ENCODE peak calls at places on chromosomes 13 and 19, in six cellular contexts. One of them, this sample, is unnamed.

GRCh38 chr19:3565177-3565576 is 7.6 kb upstream of the HMG20B start:
- DNase-seq in NCI-H460: peak
- DNase-seq in WTC11: no peak
- DNase-seq in activated naive CD8-positive, alpha-beta T cell treated with anti-CD3 and anti-CD28 coated beads, Interleukin-2, amount 50 U/mL, for 24 hours: no peak
- DNase-seq in stimulated activated CD4-positive, alpha-beta T cell treated with anti-CD3 and anti-CD28 coated beads, Interleukin-2, amount 100 ng/mL, for 48 hours: no peak
- DNase-seq in left ventricle myocardium inferior: no peak
- DNase-seq in this sample: no peak

GRCh38 chr19:53328967-53329366 is 4.6 kb upstream of the ZNF845 start:
- DNase-seq in activated naive CD8-positive, alpha-beta T cell treated with anti-CD3 and anti-CD28 coated beads, Interleukin-2, amount 50 U/mL, for 24 hours: no peak
- DNase-seq in left ventricle myocardium inferior: peak
- DNase-seq in NCI-H460: no peak
- DNase-seq in WTC11: peak
- DNase-seq in stimulated activated CD4-positive, alpha-beta T cell treated with anti-CD3 and anti-CD28 coated beads, Interleukin-2, amount 100 ng/mL, for 48 hours: no peak
- DNase-seq in this sample: peak

GRCh38 chr19:50432658-50433057 is at the start of gene MYBPC2:
- DNase-seq in left ventricle myocardium inferior: no peak
- DNase-seq in stimulated activated CD4-positive, alpha-beta T cell treated with anti-CD3 and anti-CD28 coated beads, Interleukin-2, amount 100 ng/mL, for 48 hours: no peak
- DNase-seq in WTC11: no peak
- DNase-seq in activated naive CD8-positive, alpha-beta T cell treated with anti-CD3 and anti-CD28 coated beads, Interleukin-2, amount 50 U/mL, for 24 hours: no peak
- DNase-seq in NCI-H460: no peak
- DNase-seq in this sample: no peak

GRCh38 chr13:43005460-43006236 is 13.6 kb upstream of the EPSTI1 start:
- DNase-seq in left ventricle myocardium inferior: no peak
- DNase-seq in WTC11: no peak
- DNase-seq in activated naive CD8-positive, alpha-beta T cell treated with anti-CD3 and anti-CD28 coated beads, Interleukin-2, amount 50 U/mL, for 24 hours: no peak
- DNase-seq in stimulated activated CD4-positive, alpha-beta T cell treated with anti-CD3 and anti-CD28 coated beads, Interleukin-2, amount 100 ng/mL, for 48 hours: no peak
- DNase-seq in NCI-H460: no peak
- DNase-seq in this sample: no peak

GRCh38 chr13:94143624-94144350 is 335.7 kb downstream of the DCT start:
- DNase-seq in WTC11: no peak
- DNase-seq in activated naive CD8-positive, alpha-beta T cell treated with anti-CD3 and anti-CD28 coated beads, Interleukin-2, amount 50 U/mL, for 24 hours: no peak
- DNase-seq in stimulated activated CD4-positive, alpha-beta T cell treated with anti-CD3 and anti-CD28 coated beads, Interleukin-2, amount 100 ng/mL, for 48 hours: no peak
- DNase-seq in left ventricle myocardium inferior: no peak
- DNase-seq in NCI-H460: no peak
- DNase-seq in this sample: no peak

GRCh38 chr13:30355405-30355741 is 48.0 kb upstream of the KATNAL1 start:
- DNase-seq in stimulated activated CD4-positive, alpha-beta T cell treated with anti-CD3 and anti-CD28 coated beads, Interleukin-2, amount 100 ng/mL, for 48 hours: no peak
- DNase-seq in activated naive CD8-positive, alpha-beta T cell treated with anti-CD3 and anti-CD28 coated beads, Interleukin-2, amount 50 U/mL, for 24 hours: peak
- DNase-seq in left ventricle myocardium inferior: no peak
- DNase-seq in NCI-H460: no peak
- DNase-seq in WTC11: peak
- DNase-seq in this sample: peak

GRCh38 chr19:5900976-5901375 is 2.6 kb downstream of the NDUFA11 start:
- DNase-seq in WTC11: no peak
- DNase-seq in NCI-H460: no peak
- DNase-seq in stimulated activated CD4-positive, alpha-beta T cell treated with anti-CD3 and anti-CD28 coated beads, Interleukin-2, amount 100 ng/mL, for 48 hours: no peak
- DNase-seq in activated naive CD8-positive, alpha-beta T cell treated with anti-CD3 and anti-CD28 coated beads, Interleukin-2, amount 50 U/mL, for 24 hours: no peak
- DNase-seq in left ventricle myocardium inferior: no peak
- DNase-seq in this sample: no peak

GRCh38 chr13:40986328-40986856 is 32.7 kb downstream of the ELF1 start:
- DNase-seq in activated naive CD8-positive, alpha-beta T cell treated with anti-CD3 and anti-CD28 coated beads, Interleukin-2, amount 50 U/mL, for 24 hours: no peak
- DNase-seq in stimulated activated CD4-positive, alpha-beta T cell treated with anti-CD3 and anti-CD28 coated beads, Interleukin-2, amount 100 ng/mL, for 48 hours: no peak
- DNase-seq in NCI-H460: no peak
- DNase-seq in left ventricle myocardium inferior: no peak
- DNase-seq in WTC11: no peak
- DNase-seq in this sample: no peak

GRCh38 chr19:29287061-29287460 is 74.1 kb upstream of the UQCRFS1 start:
- DNase-seq in left ventricle myocardium inferior: no peak
- DNase-seq in activated naive CD8-positive, alpha-beta T cell treated with anti-CD3 and anti-CD28 coated beads, Interleukin-2, amount 50 U/mL, for 24 hours: no peak
- DNase-seq in stimulated activated CD4-positive, alpha-beta T cell treated with anti-CD3 and anti-CD28 coated beads, Interleukin-2, amount 100 ng/mL, for 48 hours: no peak
- DNase-seq in NCI-H460: no peak
- DNase-seq in WTC11: no peak
- DNase-seq in this sample: no peak

GRCh38 chr19:11373166-11373884 is 1.1 kb upstream of the SWSAP1 start:
- DNase-seq in stimulated activated CD4-positive, alpha-beta T cell treated with anti-CD3 and anti-CD28 coated beads, Interleukin-2, amount 100 ng/mL, for 48 hours: no peak
- DNase-seq in activated naive CD8-positive, alpha-beta T cell treated with anti-CD3 and anti-CD28 coated beads, Interleukin-2, amount 50 U/mL, for 24 hours: no peak
- DNase-seq in left ventricle myocardium inferior: no peak
- DNase-seq in WTC11: peak
- DNase-seq in NCI-H460: no peak
- DNase-seq in this sample: no peak

GRCh38 chr13:33968520-33969507 is 150.9 kb downstream of the RFC3 start:
- DNase-seq in activated naive CD8-positive, alpha-beta T cell treated with anti-CD3 and anti-CD28 coated beads, Interleukin-2, amount 50 U/mL, for 24 hours: no peak
- DNase-seq in NCI-H460: no peak
- DNase-seq in stimulated activated CD4-positive, alpha-beta T cell treated with anti-CD3 and anti-CD28 coated beads, Interleukin-2, amount 100 ng/mL, for 48 hours: no peak
- DNase-seq in WTC11: no peak
- DNase-seq in left ventricle myocardium inferior: no peak
- DNase-seq in this sample: no peak

GRCh38 chr19:379796-380195 is 29.2 kb downstream of the C2CD4C start:
- DNase-seq in NCI-H460: no peak
- DNase-seq in WTC11: no peak
- DNase-seq in stimulated activated CD4-positive, alpha-beta T cell treated with anti-CD3 and anti-CD28 coated beads, Interleukin-2, amount 100 ng/mL, for 48 hours: no peak
- DNase-seq in left ventricle myocardium inferior: no peak
- DNase-seq in activated naive CD8-positive, alpha-beta T cell treated with anti-CD3 and anti-CD28 coated beads, Interleukin-2, amount 50 U/mL, for 24 hours: no peak
- DNase-seq in this sample: no peak

GRCh38 chr19:1981253-1981652 is 34.3 kb downstream of the BTBD2 start:
- DNase-seq in activated naive CD8-positive, alpha-beta T cell treated with anti-CD3 and anti-CD28 coated beads, Interleukin-2, amount 50 U/mL, for 24 hours: no peak
- DNase-seq in WTC11: no peak
- DNase-seq in left ventricle myocardium inferior: no peak
- DNase-seq in stimulated activated CD4-positive, alpha-beta T cell treated with anti-CD3 and anti-CD28 coated beads, Interleukin-2, amount 100 ng/mL, for 48 hours: no peak
- DNase-seq in NCI-H460: no peak
- DNase-seq in this sample: no peak

GRCh38 chr13:87999141-87999765 is 328.1 kb downstream of the SLITRK5 start:
- DNase-seq in WTC11: no peak
- DNase-seq in NCI-H460: no peak
- DNase-seq in stimulated activated CD4-positive, alpha-beta T cell treated with anti-CD3 and anti-CD28 coated beads, Interleukin-2, amount 100 ng/mL, for 48 hours: no peak
- DNase-seq in left ventricle myocardium inferior: no peak
- DNase-seq in activated naive CD8-positive, alpha-beta T cell treated with anti-CD3 and anti-CD28 coated beads, Interleukin-2, amount 50 U/mL, for 24 hours: no peak
- DNase-seq in this sample: no peak

GRCh38 chr19:49579947-49580263 is 451 bp downstream of the NOSIP start:
- DNase-seq in stimulated activated CD4-positive, alpha-beta T cell treated with anti-CD3 and anti-CD28 coated beads, Interleukin-2, amount 100 ng/mL, for 48 hours: no peak
- DNase-seq in NCI-H460: no peak
- DNase-seq in WTC11: no peak
- DNase-seq in activated naive CD8-positive, alpha-beta T cell treated with anti-CD3 and anti-CD28 coated beads, Interleukin-2, amount 50 U/mL, for 24 hours: no peak
- DNase-seq in left ventricle myocardium inferior: no peak
- DNase-seq in this sample: no peak

GRCh38 chr19:10985502-10985901 is 24.7 kb downstream of the SMARCA4 start:
- DNase-seq in WTC11: no peak
- DNase-seq in stimulated activated CD4-positive, alpha-beta T cell treated with anti-CD3 and anti-CD28 coated beads, Interleukin-2, amount 100 ng/mL, for 48 hours: no peak
- DNase-seq in activated naive CD8-positive, alpha-beta T cell treated with anti-CD3 and anti-CD28 coated beads, Interleukin-2, amount 50 U/mL, for 24 hours: no peak
- DNase-seq in left ventricle myocardium inferior: no peak
- DNase-seq in NCI-H460: no peak
- DNase-seq in this sample: no peak

GRCh38 chr13:44816701-44817684 is 172.3 kb downstream of the NUFIP1 start:
- DNase-seq in activated naive CD8-positive, alpha-beta T cell treated with anti-CD3 and anti-CD28 coated beads, Interleukin-2, amount 50 U/mL, for 24 hours: no peak
- DNase-seq in left ventricle myocardium inferior: no peak
- DNase-seq in NCI-H460: no peak
- DNase-seq in WTC11: no peak
- DNase-seq in stimulated activated CD4-positive, alpha-beta T cell treated with anti-CD3 and anti-CD28 coated beads, Interleukin-2, amount 100 ng/mL, for 48 hours: no peak
- DNase-seq in this sample: no peak

GRCh38 chr19:21482863-21483276 is 22.5 kb upstream of the ZNF429 start:
- DNase-seq in left ventricle myocardium inferior: peak
- DNase-seq in activated naive CD8-positive, alpha-beta T cell treated with anti-CD3 and anti-CD28 coated beads, Interleukin-2, amount 50 U/mL, for 24 hours: peak
- DNase-seq in stimulated activated CD4-positive, alpha-beta T cell treated with anti-CD3 and anti-CD28 coated beads, Interleukin-2, amount 100 ng/mL, for 48 hours: peak
- DNase-seq in WTC11: peak
- DNase-seq in NCI-H460: no peak
- DNase-seq in this sample: peak

GRCh38 chr19:54481326-54481930 is 8.3 kb upstream of the CDC42EP5 start:
- DNase-seq in NCI-H460: no peak
- DNase-seq in WTC11: peak
- DNase-seq in activated naive CD8-positive, alpha-beta T cell treated with anti-CD3 and anti-CD28 coated beads, Interleukin-2, amount 50 U/mL, for 24 hours: no peak
- DNase-seq in stimulated activated CD4-positive, alpha-beta T cell treated with anti-CD3 and anti-CD28 coated beads, Interleukin-2, amount 100 ng/mL, for 48 hours: peak
- DNase-seq in left ventricle myocardium inferior: no peak
- DNase-seq in this sample: peak

GRCh38 chr19:19540707-19541515 is 2.8 kb downstream of the CILP2 start:
- DNase-seq in stimulated activated CD4-positive, alpha-beta T cell treated with anti-CD3 and anti-CD28 coated beads, Interleukin-2, amount 100 ng/mL, for 48 hours: peak
- DNase-seq in activated naive CD8-positive, alpha-beta T cell treated with anti-CD3 and anti-CD28 coated beads, Interleukin-2, amount 50 U/mL, for 24 hours: peak
- DNase-seq in left ventricle myocardium inferior: no peak
- DNase-seq in WTC11: peak
- DNase-seq in NCI-H460: peak
- DNase-seq in this sample: no peak

GRCh38 chr19:45571457-45572220 is 13.0 kb downstream of the OPA3 start:
- DNase-seq in activated naive CD8-positive, alpha-beta T cell treated with anti-CD3 and anti-CD28 coated beads, Interleukin-2, amount 50 U/mL, for 24 hours: no peak
- DNase-seq in WTC11: no peak
- DNase-seq in left ventricle myocardium inferior: no peak
- DNase-seq in NCI-H460: no peak
- DNase-seq in stimulated activated CD4-positive, alpha-beta T cell treated with anti-CD3 and anti-CD28 coated beads, Interleukin-2, amount 100 ng/mL, for 48 hours: no peak
- DNase-seq in this sample: no peak